ENCODE peak calls at places on chromosomes 4 and X, in nine cellular contexts. R is cardiac muscle cell, B is AG09319, L is OCI-LY7, S is WERI-Rb-1, N is hepatocyte, K is psoas muscle, Z is lung, D is mucosa of descending colon. Y is an unnamed sample.

GRCh38 chr4:145938618-145939177 is at the start of gene ZNF827:
- DNase-seq in D (peak), N (peak), K (peak), L (peak), S (peak), B (no peak), R (peak), Z (peak), Y (peak)

GRCh38 chrX:49071877-49072711 is 1.7 kb downstream of the PRAF2 start:
- DNase-seq in B (peak), Z (peak), K (peak), D (peak), N (peak), R (no peak), S (no peak), L (no peak), Y (no peak)

GRCh38 chr4:143883529-143883928 is 21.8 kb downstream of the GYPE start:
- DNase-seq in D (no peak), R (no peak), L (no peak), K (no peak), Z (no peak), N (no peak), S (no peak), B (no peak), Y (no peak)

GRCh38 chr4:3311489-3312171 is 18.8 kb downstream of the RGS12 start:
- DNase-seq in Z (no peak), K (no peak), L (no peak), S (no peak), D (peak), R (no peak), N (peak), B (no peak), Y (no peak)

GRCh38 chr4:173696011-173696410 is 166.0 kb upstream of the HAND2 start:
- DNase-seq in K (no peak), Z (no peak), N (no peak), S (no peak), R (no peak), L (no peak), B (no peak), D (no peak), Y (no peak)

GRCh38 chr4:186712690-186713089 is 11.0 kb downstream of the FAT1 start:
- DNase-seq in B (no peak), K (no peak), S (no peak), Z (no peak), L (no peak), D (no peak), R (no peak), N (no peak), Y (no peak)

GRCh38 chrX:40778861-40779575 is 43.7 kb upstream of the MED14 start:
- DNase-seq in D (no peak), Z (no peak), R (no peak), B (no peak), L (no peak), N (no peak), K (no peak), S (no peak), Y (no peak)

GRCh38 chr4:5890063-5890727 is 2.7 kb downstream of the CRMP1 start:
- DNase-seq in N (peak), Z (no peak), K (no peak), S (peak), L (no peak), D (no peak), R (peak), B (no peak), Y (peak)

GRCh38 chrX:19991350-19991718 is 473 bp upstream of the BCLAF3 start:
- DNase-seq in K (no peak), R (no peak), S (no peak), D (no peak), N (no peak), L (peak), B (no peak), Z (no peak), Y (no peak)

GRCh38 chr4:5467111-5467510 is 241.2 kb downstream of the EVC2 start:
- DNase-seq in B (no peak), D (no peak), N (no peak), K (no peak), Z (no peak), S (no peak), R (no peak), L (no peak), Y (no peak)

GRCh38 chr4:15550491-15550890 is 80.8 kb downstream of the CC2D2A start:
- DNase-seq in L (no peak), N (no peak), S (no peak), K (no peak), B (no peak), R (no peak), Z (no peak), D (no peak), Y (no peak)

GRCh38 chr4:140856692-140857091 is 100.5 kb upstream of the TBC1D9 start:
- DNase-seq in K (no peak), D (no peak), B (peak), N (peak), Z (no peak), L (no peak), R (no peak), S (no peak), Y (no peak)

GRCh38 chrX:19625612-19626011 is 110.3 kb upstream of the MAP3K15 start:
- DNase-seq in K (no peak), R (no peak), B (no peak), L (no peak), S (no peak), N (no peak), D (no peak), Z (no peak), Y (no peak)

GRCh38 chr4:111836601-111837000 is 308.7 kb upstream of the FAM241A start:
- DNase-seq in B (no peak), S (peak), L (no peak), Z (no peak), D (no peak), N (no peak), K (no peak), R (no peak), Y (no peak)

GRCh38 chr4:180618396-180618795 is 1624.8 kb upstream of the TENM3 start:
- DNase-seq in D (no peak), S (no peak), N (no peak), R (no peak), K (no peak), B (no peak), L (no peak), Z (no peak), Y (no peak)

GRCh38 chr4:6121941-6122340 is 78.4 kb downstream of the JAKMIP1 start:
- DNase-seq in L (no peak), K (no peak), D (no peak), N (no peak), S (no peak), R (no peak), B (no peak), Z (no peak), Y (no peak)

GRCh38 chr4:4418676-4419370 is 31.9 kb downstream of the NSG1 start:
- DNase-seq in D (no peak), Z (no peak), R (no peak), B (no peak), L (no peak), N (no peak), S (no peak), K (no peak), Y (no peak)

GRCh38 chr4:61540944-61541343 is 340.8 kb downstream of the ADGRL3 start:
- DNase-seq in S (no peak), D (peak), K (no peak), L (no peak), Z (no peak), B (no peak), R (peak), N (peak), Y (no peak)

GRCh38 chr4:152640058-152640921 is 39.5 kb downstream of the TMEM154 start:
- DNase-seq in L (peak), S (no peak), K (no peak), R (peak), N (peak), D (no peak), Z (no peak), B (no peak), Y (no peak)

GRCh38 chr4:40912455-40913055 is 162.8 kb downstream of the NSUN7 start:
- DNase-seq in K (no peak), R (no peak), N (no peak), D (no peak), B (no peak), Z (no peak), S (no peak), L (no peak), Y (no peak)

GRCh38 chr4:95550566-95550965 is 1.8 kb upstream of the UNC5C start:
- DNase-seq in L (no peak), D (no peak), S (no peak), N (no peak), B (no peak), Z (no peak), R (no peak), K (no peak), Y (no peak)

GRCh38 chr4:140157341-140157740 is 3.4 kb upstream of the MAML3 start:
- DNase-seq in S (no peak), B (no peak), D (no peak), Z (no peak), L (no peak), N (no peak), R (no peak), K (no peak), Y (no peak)

GRCh38 chr4:66052426-66052825 is 382.1 kb upstream of the EPHA5 start:
- DNase-seq in L (no peak), S (no peak), K (no peak), D (no peak), R (no peak), B (no peak), N (no peak), Z (no peak), Y (no peak)

GRCh38 chr4:156193116-156193515 is 239.4 kb upstream of the CTSO start:
- DNase-seq in K (no peak), R (no peak), N (no peak), D (no peak), Z (no peak), L (no peak), S (no peak), B (no peak), Y (peak)

GRCh38 chr4:37665347-37666009 is 20.7 kb downstream of the RELL1 start:
- DNase-seq in Z (no peak), N (no peak), K (no peak), B (no peak), S (no peak), R (no peak), D (no peak), L (no peak), Y (no peak)

GRCh38 chr4:176838611-176839411 is 46.1 kb upstream of the VEGFC start:
- DNase-seq in R (no peak), D (no peak), K (peak), N (no peak), S (no peak), B (no peak), L (no peak), Z (no peak), Y (no peak)

GRCh38 chr4:37666625-37667071 is 19.5 kb downstream of the RELL1 start:
- DNase-seq in K (peak), R (no peak), B (no peak), D (no peak), L (no peak), S (no peak), N (peak), Z (peak), Y (no peak)

GRCh38 chr4:36835246-36835645 is 409.3 kb upstream of the NWD2 start:
- DNase-seq in S (no peak), B (no peak), R (no peak), N (no peak), L (no peak), D (no peak), Z (no peak), K (no peak), Y (no peak)

GRCh38 chr4:91212140-91212681 is 1085.0 kb downstream of the CCSER1 start:
- DNase-seq in L (no peak), B (no peak), R (no peak), N (no peak), S (no peak), Z (no peak), D (no peak), K (no peak), Y (no peak)

GRCh38 chr4:177737387-177737965 is 295.2 kb upstream of the AGA start:
- DNase-seq in L (no peak), B (no peak), R (no peak), D (no peak), N (no peak), K (no peak), S (no peak), Z (no peak), Y (no peak)

GRCh38 chrX:145817666-145818521 is at the start of gene SLITRK2:
- DNase-seq in N (peak), S (no peak), K (no peak), L (no peak), R (peak), Z (no peak), D (no peak), B (no peak), Y (peak)

GRCh38 chr4:79211490-79211889 is 114.4 kb downstream of the NAA11 start:
- DNase-seq in N (no peak), B (no peak), D (peak), L (no peak), S (peak), K (no peak), Z (no peak), R (no peak), Y (no peak)

GRCh38 chr4:33090910-33091309 is 2370.7 kb downstream of the PCDH7 start:
- DNase-seq in N (no peak), S (no peak), L (no peak), B (no peak), D (no peak), K (no peak), Z (no peak), R (peak), Y (no peak)

GRCh38 chr4:15003441-15003890 is 1.2 kb downstream of the CPEB2 start:
- DNase-seq in N (peak), B (no peak), Z (peak), D (peak), L (peak), S (peak), R (peak), K (peak), Y (peak)

GRCh38 chr4:110631582-110632505 is 9.0 kb upstream of the PITX2 start:
- DNase-seq in D (peak), Z (peak), R (peak), S (peak), K (peak), B (peak), L (peak), N (peak), Y (peak)

GRCh38 chr4:151331276-151332042 is 6.1 kb upstream of the SH3D19 start:
- DNase-seq in L (no peak), K (no peak), D (no peak), Z (no peak), R (no peak), N (no peak), B (no peak), S (no peak), Y (no peak)

GRCh38 chr4:73662709-73663546 is 42.7 kb upstream of the RASSF6 start:
- DNase-seq in N (peak), K (no peak), D (no peak), S (no peak), L (peak), Z (no peak), R (no peak), B (peak), Y (no peak)

GRCh38 chrX:68072016-68072415 is 361.3 kb downstream of the OPHN1 start:
- DNase-seq in S (no peak), R (no peak), K (no peak), N (no peak), B (no peak), L (no peak), Z (no peak), D (no peak), Y (no peak)

GRCh38 chr4:130563891-130564418 is 1468.0 kb downstream of the C4orf33 start:
- DNase-seq in B (no peak), Z (no peak), D (no peak), L (no peak), N (no peak), S (no peak), R (no peak), K (no peak), Y (no peak)

GRCh38 chr4:130568746-130569145 is 1472.8 kb downstream of the C4orf33 start:
- DNase-seq in B (no peak), N (no peak), S (no peak), Z (no peak), D (no peak), L (peak), K (no peak), R (no peak), Y (no peak)

GRCh38 chr4:130559268-130559667 is 1463.3 kb downstream of the C4orf33 start:
- DNase-seq in Z (no peak), S (no peak), R (no peak), L (no peak), K (no peak), N (no peak), B (no peak), D (no peak), Y (no peak)

GRCh38 chr4:130563185-130563890 is 1467.4 kb downstream of the C4orf33 start:
- DNase-seq in R (peak), S (peak), D (no peak), Z (peak), B (peak), K (peak), N (peak), L (no peak), Y (peak)
- TF ChIP-seq CTCF in R (peak), S (peak), D (no peak), Z (no peak), B (peak), K (no peak), N (peak), L (peak), Y (peak)

GRCh38 chr4:65028592-65028991 is 619.3 kb upstream of the TECRL start:
- DNase-seq in D (no peak), L (no peak), R (no peak), Z (no peak), N (no peak), K (no peak), S (no peak), B (no peak), Y (no peak)

GRCh38 chr4:65033899-65034298 is 624.6 kb upstream of the TECRL start:
- DNase-seq in N (no peak), K (no peak), S (no peak), Z (no peak), D (no peak), B (no peak), R (peak), L (no peak), Y (no peak)
- TF ChIP-seq CTCF in N (peak), K (no peak), S (no peak), Z (no peak), D (no peak), B (no peak), R (no peak), L (no peak), Y (no peak)

GRCh38 chr4:107665001-107665400 is 55.0 kb downstream of the PAPSS1 start:
- DNase-seq in L (no peak), Z (no peak), N (no peak), B (no peak), R (no peak), K (no peak), D (no peak), S (no peak), Y (no peak)

GRCh38 chr4:107669068-107669467 is 51.0 kb downstream of the PAPSS1 start:
- DNase-seq in D (no peak), Z (no peak), S (no peak), K (no peak), R (no peak), N (no peak), B (no peak), L (no peak), Y (no peak)

GRCh38 chr4:107666134-107666533 is 53.9 kb downstream of the PAPSS1 start:
- DNase-seq in L (peak), R (no peak), D (no peak), N (peak), B (peak), K (no peak), S (no peak), Z (no peak), Y (no peak)
- TF ChIP-seq CTCF in L (peak), R (peak), D (no peak), N (peak), B (peak), K (peak), S (no peak), Z (no peak), Y (peak)

GRCh38 chr4:7240341-7240740 is 48.0 kb downstream of the SORCS2 start:
- DNase-seq in S (peak), N (no peak), K (no peak), Z (no peak), L (no peak), B (no peak), D (no peak), R (no peak), Y (no peak)
- TF ChIP-seq CTCF in S (peak), N (peak), K (no peak), Z (no peak), L (no peak), B (no peak), D (no peak), R (peak), Y (no peak)

GRCh38 chr4:56619160-56619559 is 61.9 kb downstream of the HOPX start:
- DNase-seq in B (no peak), N (no peak), D (no peak), L (no peak), K (no peak), R (peak), Z (no peak), S (peak), Y (no peak)
- TF ChIP-seq CTCF in B (no peak), N (no peak), D (no peak), L (no peak), K (no peak), R (peak), Z (no peak), S (peak), Y (no peak)

DNA sequence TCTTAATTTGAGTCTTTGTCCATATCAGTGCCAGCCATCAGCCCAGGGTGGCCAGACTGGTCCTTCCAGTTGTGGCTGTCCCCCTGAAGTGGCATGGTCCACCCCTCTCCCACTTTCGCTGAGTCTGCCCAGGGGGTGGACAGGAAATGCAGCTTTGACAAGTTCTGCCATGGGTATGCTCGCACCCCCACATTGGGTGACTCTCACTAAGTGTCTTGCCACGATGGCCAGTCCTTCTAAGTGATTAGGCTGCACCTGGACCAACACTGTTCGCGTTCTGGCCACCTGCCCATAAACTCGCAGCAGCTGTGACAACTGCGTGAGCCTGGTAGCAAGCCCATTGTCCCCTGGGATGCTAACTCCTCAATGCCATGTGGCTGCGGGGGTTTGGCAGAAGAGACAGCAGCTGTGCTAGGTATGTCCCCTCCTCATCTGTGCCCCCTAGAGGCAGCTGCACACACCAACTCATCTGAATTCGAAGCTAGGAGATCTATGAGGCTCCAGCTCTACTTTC is 10.0 kb upstream of the LNX1 start:
- DNase-seq in N (no peak), Z (no peak), S (peak), L (peak), B (no peak), D (peak), R (peak), K (peak), Y (peak)
- TF ChIP-seq CTCF in N (peak), Z (no peak), S (peak), L (peak), B (no peak), D (peak), R (peak), K (no peak), Y (peak)

GRCh38 chr4:87541521-87541920 is 12.3 kb upstream of the SPARCL1 start:
- DNase-seq in L (no peak), K (no peak), B (no peak), R (no peak), N (no peak), S (no peak), Z (no peak), D (no peak), Y (no peak)

GRCh38 chr4:87541956-87542709 is 13.0 kb upstream of the SPARCL1 start:
- DNase-seq in S (no peak), Z (no peak), K (no peak), B (no peak), D (no peak), N (no peak), L (no peak), R (no peak), Y (no peak)

GRCh38 chr4:87542734-87543312 is 13.6 kb upstream of the SPARCL1 start:
- DNase-seq in Z (no peak), B (no peak), R (no peak), D (no peak), L (no peak), N (no peak), S (no peak), K (no peak), Y (no peak)

GRCh38 chr4:87545052-87545451 is 15.9 kb upstream of the SPARCL1 start:
- DNase-seq in Z (no peak), K (no peak), R (no peak), N (no peak), D (no peak), S (no peak), L (no peak), B (no peak), Y (no peak)

DNA sequence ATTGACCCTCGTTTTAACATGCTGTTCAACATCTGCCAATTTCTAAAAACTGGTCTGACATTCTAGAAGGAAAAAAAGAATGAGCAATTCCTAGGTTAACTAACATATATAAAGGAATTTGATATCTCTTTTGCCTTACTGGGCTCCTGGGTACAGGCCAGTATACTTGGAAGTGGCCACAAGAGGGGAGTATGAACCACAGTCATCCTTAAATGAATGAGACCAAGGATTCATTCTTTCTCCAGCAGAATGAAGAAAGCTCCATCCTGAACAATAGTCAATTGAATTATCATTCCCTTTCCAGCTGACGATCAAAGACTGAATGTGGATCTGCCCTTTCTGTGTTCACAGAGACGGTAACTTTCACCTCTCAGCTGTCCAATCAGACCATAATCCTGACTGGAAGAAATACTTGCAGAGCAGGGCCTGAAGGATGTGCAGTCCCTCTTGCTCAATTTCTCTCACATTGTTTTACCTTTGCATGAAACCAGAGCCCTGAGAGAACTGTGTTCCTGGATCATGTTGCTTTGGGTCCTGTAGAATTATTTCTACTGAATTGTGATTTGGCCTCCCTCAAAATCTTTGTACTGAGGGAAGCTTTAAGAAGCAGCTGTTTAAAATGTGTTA is 14.8 kb upstream of the SPARCL1 start:
- DNase-seq in R (peak), Z (no peak), S (peak), L (no peak), D (no peak), N (peak), K (no peak), B (peak), Y (no peak)
- TF ChIP-seq CTCF in R (peak), Z (no peak), S (peak), L (peak), D (no peak), N (peak), K (peak), B (peak), Y (peak)